ENCODE peak calls at places on chromosomes 3 and 15, in nine cellular contexts. One of them, this sample, is unnamed.

GRCh38 chr15:26894181-26894580 is 27.3 kb downstream of the GABRA5 start:
- DNase-seq in fibroblast of lung: no peak
- DNase-seq in coronary artery: no peak
- DNase-seq in GM06990: no peak
- DNase-seq in uterus: no peak
- DNase-seq in mucosa of descending colon: no peak
- DNase-seq in NB4: no peak
- DNase-seq in A549: no peak
- DNase-seq in cardiac muscle cell: no peak
- DNase-seq in this sample: no peak

GRCh38 chr3:194404365-194405140 is 5.5 kb upstream of the GP5 start:
- DNase-seq in fibroblast of lung: peak
- DNase-seq in coronary artery: no peak
- DNase-seq in GM06990: no peak
- DNase-seq in uterus: no peak
- DNase-seq in mucosa of descending colon: no peak
- DNase-seq in NB4: peak
- DNase-seq in A549: peak
- DNase-seq in cardiac muscle cell: peak
- DNase-seq in this sample: peak

GRCh38 chr15:39591896-39592315 is 11.0 kb downstream of the THBS1 start:
- DNase-seq in fibroblast of lung: no peak
- DNase-seq in coronary artery: no peak
- DNase-seq in GM06990: no peak
- DNase-seq in uterus: no peak
- DNase-seq in mucosa of descending colon: no peak
- DNase-seq in NB4: no peak
- DNase-seq in A549: no peak
- DNase-seq in cardiac muscle cell: no peak
- DNase-seq in this sample: no peak

GRCh38 chr15:101502572-101503295 is 13.2 kb upstream of the PCSK6 start:
- DNase-seq in fibroblast of lung: no peak
- DNase-seq in coronary artery: no peak
- DNase-seq in GM06990: no peak
- DNase-seq in uterus: no peak
- DNase-seq in mucosa of descending colon: no peak
- DNase-seq in NB4: no peak
- DNase-seq in A549: no peak
- DNase-seq in cardiac muscle cell: no peak
- DNase-seq in this sample: no peak

GRCh38 chr3:155283092-155284056 is 10.1 kb downstream of the STRIT1 start:
- DNase-seq in fibroblast of lung: no peak
- DNase-seq in coronary artery: no peak
- DNase-seq in GM06990: no peak
- DNase-seq in uterus: no peak
- DNase-seq in mucosa of descending colon: no peak
- DNase-seq in NB4: no peak
- DNase-seq in A549: no peak
- DNase-seq in cardiac muscle cell: no peak
- DNase-seq in this sample: no peak

GRCh38 chr3:66138336-66139234 is 82.2 kb upstream of the SLC25A26 start:
- DNase-seq in fibroblast of lung: peak
- DNase-seq in coronary artery: no peak
- DNase-seq in GM06990: peak
- DNase-seq in uterus: peak
- DNase-seq in mucosa of descending colon: peak
- DNase-seq in NB4: peak
- DNase-seq in A549: peak
- DNase-seq in cardiac muscle cell: peak
- DNase-seq in this sample: peak

GRCh38 chr15:75823860-75824613 is 19.2 kb upstream of the UBE2Q2 start:
- DNase-seq in fibroblast of lung: no peak
- DNase-seq in coronary artery: no peak
- DNase-seq in GM06990: no peak
- DNase-seq in uterus: no peak
- DNase-seq in mucosa of descending colon: no peak
- DNase-seq in NB4: no peak
- DNase-seq in A549: peak
- DNase-seq in cardiac muscle cell: no peak
- DNase-seq in this sample: no peak

GRCh38 chr3:124439586-124439985 is 290.7 kb upstream of the UMPS start:
- DNase-seq in fibroblast of lung: no peak
- DNase-seq in coronary artery: no peak
- DNase-seq in GM06990: no peak
- DNase-seq in uterus: no peak
- DNase-seq in mucosa of descending colon: no peak
- DNase-seq in NB4: no peak
- DNase-seq in A549: no peak
- DNase-seq in cardiac muscle cell: peak
- DNase-seq in this sample: no peak

GRCh38 chr3:35071768-35072167 is 567.6 kb upstream of the ARPP21 start:
- DNase-seq in fibroblast of lung: no peak
- DNase-seq in coronary artery: no peak
- DNase-seq in GM06990: no peak
- DNase-seq in uterus: no peak
- DNase-seq in mucosa of descending colon: no peak
- DNase-seq in NB4: no peak
- DNase-seq in A549: no peak
- DNase-seq in cardiac muscle cell: no peak
- DNase-seq in this sample: no peak

GRCh38 chr15:91887321-91887720 is 33.8 kb downstream of the SLCO3A1 start:
- DNase-seq in fibroblast of lung: no peak
- DNase-seq in coronary artery: no peak
- DNase-seq in GM06990: no peak
- DNase-seq in uterus: no peak
- DNase-seq in mucosa of descending colon: no peak
- DNase-seq in NB4: no peak
- DNase-seq in A549: no peak
- DNase-seq in cardiac muscle cell: no peak
- DNase-seq in this sample: no peak

GRCh38 chr3:127722928-127723603 is 50.3 kb downstream of the ABTB1 start:
- DNase-seq in fibroblast of lung: no peak
- DNase-seq in coronary artery: no peak
- DNase-seq in GM06990: no peak
- DNase-seq in uterus: no peak
- DNase-seq in mucosa of descending colon: no peak
- DNase-seq in NB4: no peak
- DNase-seq in A549: no peak
- DNase-seq in cardiac muscle cell: no peak
- DNase-seq in this sample: no peak

GRCh38 chr15:51318382-51319150 is 19.8 kb downstream of the CYP19A1 start:
- DNase-seq in fibroblast of lung: peak
- DNase-seq in coronary artery: peak
- DNase-seq in GM06990: no peak
- DNase-seq in uterus: no peak
- DNase-seq in mucosa of descending colon: no peak
- DNase-seq in NB4: peak
- DNase-seq in A549: no peak
- DNase-seq in cardiac muscle cell: no peak
- DNase-seq in this sample: peak

GRCh38 chr3:3798641-3799113 is 554 bp upstream of the LRRN1 start:
- DNase-seq in fibroblast of lung: peak
- DNase-seq in coronary artery: no peak
- DNase-seq in GM06990: peak
- DNase-seq in uterus: peak
- DNase-seq in mucosa of descending colon: peak
- DNase-seq in NB4: no peak
- DNase-seq in A549: no peak
- DNase-seq in cardiac muscle cell: peak
- DNase-seq in this sample: no peak

GRCh38 chr3:159169828-159170227 is 368.0 kb downstream of the MFSD1 start:
- DNase-seq in fibroblast of lung: peak
- DNase-seq in coronary artery: no peak
- DNase-seq in GM06990: no peak
- DNase-seq in uterus: no peak
- DNase-seq in mucosa of descending colon: no peak
- DNase-seq in NB4: no peak
- DNase-seq in A549: peak
- DNase-seq in cardiac muscle cell: no peak
- DNase-seq in this sample: peak

GRCh38 chr3:197001972-197002700 is 27.5 kb downstream of the MELTF start:
- DNase-seq in fibroblast of lung: peak
- DNase-seq in coronary artery: no peak
- DNase-seq in GM06990: no peak
- DNase-seq in uterus: peak
- DNase-seq in mucosa of descending colon: no peak
- DNase-seq in NB4: no peak
- DNase-seq in A549: no peak
- DNase-seq in cardiac muscle cell: no peak
- DNase-seq in this sample: peak

GRCh38 chr3:188756241-188756640 is 415.5 kb upstream of the TPRG1 start:
- DNase-seq in fibroblast of lung: no peak
- DNase-seq in coronary artery: no peak
- DNase-seq in GM06990: no peak
- DNase-seq in uterus: no peak
- DNase-seq in mucosa of descending colon: no peak
- DNase-seq in NB4: no peak
- DNase-seq in A549: no peak
- DNase-seq in cardiac muscle cell: no peak
- DNase-seq in this sample: no peak

GRCh38 chr15:57655809-57656208 is 50.7 kb upstream of the POLR2M start:
- DNase-seq in fibroblast of lung: no peak
- DNase-seq in coronary artery: no peak
- DNase-seq in GM06990: no peak
- DNase-seq in uterus: no peak
- DNase-seq in mucosa of descending colon: no peak
- DNase-seq in NB4: no peak
- DNase-seq in A549: no peak
- DNase-seq in cardiac muscle cell: peak
- DNase-seq in this sample: no peak

GRCh38 chr3:13500133-13500885 is 20.2 kb downstream of the HDAC11 start:
- DNase-seq in fibroblast of lung: no peak
- DNase-seq in coronary artery: no peak
- DNase-seq in GM06990: no peak
- DNase-seq in uterus: no peak
- DNase-seq in mucosa of descending colon: peak
- DNase-seq in NB4: no peak
- DNase-seq in A549: no peak
- DNase-seq in cardiac muscle cell: peak
- DNase-seq in this sample: peak

GRCh38 chr3:134106580-134106979 is 76.9 kb upstream of the SLCO2A1 start:
- DNase-seq in fibroblast of lung: no peak
- DNase-seq in coronary artery: no peak
- DNase-seq in GM06990: no peak
- DNase-seq in uterus: no peak
- DNase-seq in mucosa of descending colon: no peak
- DNase-seq in NB4: no peak
- DNase-seq in A549: no peak
- DNase-seq in cardiac muscle cell: no peak
- DNase-seq in this sample: no peak

GRCh38 chr3:149371001-149371722 is 6.3 kb downstream of the TM4SF1 start:
- DNase-seq in fibroblast of lung: peak
- DNase-seq in coronary artery: no peak
- DNase-seq in GM06990: no peak
- DNase-seq in uterus: no peak
- DNase-seq in mucosa of descending colon: no peak
- DNase-seq in NB4: peak
- DNase-seq in A549: peak
- DNase-seq in cardiac muscle cell: no peak
- DNase-seq in this sample: peak
- H3K4me3 ChIP-seq in fibroblast of lung: no peak
- H3K4me3 ChIP-seq in coronary artery: peak
- H3K4me3 ChIP-seq in GM06990: no peak
- H3K4me3 ChIP-seq in uterus: no peak
- H3K4me3 ChIP-seq in mucosa of descending colon: no peak
- H3K4me3 ChIP-seq in NB4: no peak
- H3K4me3 ChIP-seq in A549: peak
- H3K4me3 ChIP-seq in cardiac muscle cell: no peak
- H3K4me3 ChIP-seq in this sample: no peak

GRCh38 chr15:78317145-78317836 is 17.9 kb upstream of the SKIC8 start:
- DNase-seq in fibroblast of lung: no peak
- DNase-seq in coronary artery: no peak
- DNase-seq in GM06990: no peak
- DNase-seq in uterus: no peak
- DNase-seq in mucosa of descending colon: peak
- DNase-seq in NB4: peak
- DNase-seq in A549: peak
- DNase-seq in cardiac muscle cell: peak
- DNase-seq in this sample: no peak
- TF ChIP-seq CTCF in fibroblast of lung: peak
- TF ChIP-seq CTCF in coronary artery: no peak
- TF ChIP-seq CTCF in GM06990: peak
- TF ChIP-seq CTCF in uterus: no peak
- TF ChIP-seq CTCF in mucosa of descending colon: no peak
- TF ChIP-seq CTCF in NB4: peak
- TF ChIP-seq CTCF in A549: peak
- TF ChIP-seq CTCF in cardiac muscle cell: peak
- TF ChIP-seq CTCF in this sample: peak

GRCh38 chr15:59291214-59291551 is 81.5 kb downstream of the MYO1E start:
- DNase-seq in fibroblast of lung: no peak
- DNase-seq in coronary artery: no peak
- DNase-seq in GM06990: no peak
- DNase-seq in uterus: no peak
- DNase-seq in mucosa of descending colon: no peak
- DNase-seq in NB4: no peak
- DNase-seq in A549: no peak
- DNase-seq in cardiac muscle cell: no peak
- DNase-seq in this sample: no peak

GRCh38 chr15:59294961-59295741 is 77.5 kb downstream of the MYO1E start:
- DNase-seq in fibroblast of lung: peak
- DNase-seq in coronary artery: no peak
- DNase-seq in GM06990: no peak
- DNase-seq in uterus: peak
- DNase-seq in mucosa of descending colon: no peak
- DNase-seq in NB4: no peak
- DNase-seq in A549: peak
- DNase-seq in cardiac muscle cell: no peak
- DNase-seq in this sample: peak

GRCh38 chr15:59294574-59294960 is 78.1 kb downstream of the MYO1E start:
- DNase-seq in fibroblast of lung: no peak
- DNase-seq in coronary artery: no peak
- DNase-seq in GM06990: no peak
- DNase-seq in uterus: no peak
- DNase-seq in mucosa of descending colon: no peak
- DNase-seq in NB4: no peak
- DNase-seq in A549: peak
- DNase-seq in cardiac muscle cell: no peak
- DNase-seq in this sample: peak

GRCh38 chr15:59290311-59291213 is 82.1 kb downstream of the MYO1E start:
- DNase-seq in fibroblast of lung: no peak
- DNase-seq in coronary artery: no peak
- DNase-seq in GM06990: no peak
- DNase-seq in uterus: no peak
- DNase-seq in mucosa of descending colon: no peak
- DNase-seq in NB4: no peak
- DNase-seq in A549: no peak
- DNase-seq in cardiac muscle cell: no peak
- DNase-seq in this sample: no peak

GRCh38 chr15:59292393-59292792 is 80.3 kb downstream of the MYO1E start:
- DNase-seq in fibroblast of lung: peak
- DNase-seq in coronary artery: no peak
- DNase-seq in GM06990: no peak
- DNase-seq in uterus: no peak
- DNase-seq in mucosa of descending colon: no peak
- DNase-seq in NB4: no peak
- DNase-seq in A549: no peak
- DNase-seq in cardiac muscle cell: no peak
- DNase-seq in this sample: no peak
- H3K4me3 ChIP-seq in fibroblast of lung: no peak
- H3K4me3 ChIP-seq in coronary artery: no peak
- H3K4me3 ChIP-seq in GM06990: no peak
- H3K4me3 ChIP-seq in uterus: no peak
- H3K4me3 ChIP-seq in mucosa of descending colon: no peak
- H3K4me3 ChIP-seq in NB4: no peak
- H3K4me3 ChIP-seq in A549: no peak
- H3K4me3 ChIP-seq in cardiac muscle cell: no peak
- H3K4me3 ChIP-seq in this sample: no peak

GRCh38 chr15:62857411-62857853 is 185.1 kb upstream of the TPM1 start:
- DNase-seq in fibroblast of lung: peak
- DNase-seq in coronary artery: no peak
- DNase-seq in GM06990: no peak
- DNase-seq in uterus: no peak
- DNase-seq in mucosa of descending colon: no peak
- DNase-seq in NB4: no peak
- DNase-seq in A549: peak
- DNase-seq in cardiac muscle cell: no peak
- DNase-seq in this sample: no peak
- TF ChIP-seq CTCF in fibroblast of lung: no peak
- TF ChIP-seq CTCF in coronary artery: no peak
- TF ChIP-seq CTCF in GM06990: no peak
- TF ChIP-seq CTCF in uterus: no peak
- TF ChIP-seq CTCF in mucosa of descending colon: no peak
- TF ChIP-seq CTCF in NB4: no peak
- TF ChIP-seq CTCF in A549: no peak
- TF ChIP-seq CTCF in cardiac muscle cell: no peak
- TF ChIP-seq CTCF in this sample: no peak

This sample was measured in choroid plexus epithelial cell.